ENCODE peak calls at places on chromosomes 7 and 10, in seven cellular contexts. D, Q, G, E, S, P and O are unnamed samples.
A peak's percentile ranks its signal among the peaks of the same experiment; 100 is the strongest.

GRCh38 chr10:122149607-122150505 is 121.2 kb upstream of the BTBD16 start:
- DNase-seq in D (peak; percentile 66), Q (peak; percentile 41), G (no peak), E (no peak), S (no peak), P (peak; percentile 91), O (no peak)

GRCh38 chr10:32041290-32042028 is 14.8 kb downstream of the KIF5B start:
- DNase-seq in D (no peak), Q (no peak), G (no peak), E (no peak), S (no peak), P (no peak), O (no peak)

GRCh38 chr7:45391618-45392451 is 182.3 kb upstream of the ADCY1 start:
- DNase-seq in D (no peak), Q (no peak), G (no peak), E (no peak), S (no peak), P (no peak), O (no peak)

GRCh38 chr7:128042027-128042426 is 10.8 kb upstream of the LRRC4 start:
- DNase-seq in D (no peak), Q (no peak), G (peak; percentile 57), E (no peak), S (no peak), P (no peak), O (peak; percentile 85)

GRCh38 chr10:73209705-73210104 is 37.4 kb downstream of the DNAJC9 start:
- DNase-seq in D (no peak), Q (no peak), G (no peak), E (no peak), S (no peak), P (no peak), O (no peak)

GRCh38 chr7:103702454-103702853 is 256.4 kb upstream of the SLC26A5 start:
- DNase-seq in D (no peak), Q (no peak), G (no peak), E (no peak), S (no peak), P (no peak), O (no peak)

GRCh38 chr10:65416094-65416493 is 1509.7 kb upstream of the LRRTM3 start:
- DNase-seq in D (no peak), Q (no peak), G (no peak), E (no peak), S (no peak), P (no peak), O (no peak)

GRCh38 chr10:60846173-60846572 is 67.9 kb downstream of the CDK1 start:
- DNase-seq in D (no peak), Q (no peak), G (no peak), E (no peak), S (no peak), P (no peak), O (no peak)

GRCh38 chr7:5177060-5177459 is 13.0 kb upstream of the WIPI2 start:
- DNase-seq in D (peak; percentile 62), Q (peak; percentile 30), G (peak; percentile 12), E (peak; percentile 69), S (no peak), P (peak; percentile 91), O (no peak)

GRCh38 chr7:156607332-156608175 is 33.0 kb upstream of the RNF32 start:
- DNase-seq in D (no peak), Q (no peak), G (no peak), E (peak; percentile 78), S (no peak), P (no peak), O (no peak)

GRCh38 chr7:41955475-41956243 is 252.8 kb upstream of the INHBA start:
- DNase-seq in D (peak; percentile 95), Q (peak; percentile 93), G (peak; percentile 50), E (peak; percentile 97), S (no peak), P (peak; percentile 98), O (peak; percentile 30)

GRCh38 chr7:46525876-46526275 is 604.8 kb upstream of the IGFBP3 start:
- DNase-seq in D (no peak), Q (no peak), G (no peak), E (no peak), S (no peak), P (no peak), O (no peak)

GRCh38 chr7:107386543-107386900 is 83.3 kb upstream of the GPR22 start:
- DNase-seq in D (no peak), Q (no peak), G (no peak), E (no peak), S (no peak), P (no peak), O (no peak)

GRCh38 chr10:123807444-123808035 is 84.1 kb downstream of the CPXM2 start:
- DNase-seq in D (no peak), Q (no peak), G (no peak), E (no peak), S (no peak), P (no peak), O (no peak)

GRCh38 chr7:127158659-127159058 is 94.1 kb downstream of the GRM8 start:
- DNase-seq in D (no peak), Q (no peak), G (no peak), E (no peak), S (no peak), P (no peak), O (no peak)

GRCh38 chr7:157614457-157615020 is 277.7 kb downstream of the DNAJB6 start:
- DNase-seq in D (no peak), Q (no peak), G (no peak), E (peak; percentile 64), S (no peak), P (no peak), O (no peak)

GRCh38 chr10:100346765-100347567 is at the start of gene SCD:
- DNase-seq in D (peak; percentile 73), Q (peak; percentile 60), G (peak; percentile 92), E (peak; percentile 89), S (peak; percentile 94), P (peak; percentile 91), O (peak; percentile 84)

GRCh38 chr10:1954339-1954738 is 217.0 kb upstream of the ADARB2 start:
- DNase-seq in D (no peak), Q (no peak), G (no peak), E (no peak), S (no peak), P (no peak), O (no peak)

GRCh38 chr10:74930962-74931361 is 104.6 kb downstream of the KAT6B start:
- DNase-seq in D (no peak), Q (no peak), G (no peak), E (no peak), S (no peak), P (no peak), O (no peak)

GRCh38 chr10:11404931-11405330 is 206.5 kb downstream of the USP6NL start:
- DNase-seq in D (no peak), Q (no peak), G (no peak), E (no peak), S (no peak), P (no peak), O (no peak)

GRCh38 chr10:109933984-109934565 is 10.8 kb upstream of the XPNPEP1 start:
- DNase-seq in D (no peak), Q (peak; percentile 41), G (no peak), E (no peak), S (peak; percentile 50), P (no peak), O (no peak)

GRCh38 chr10:79159141-79159619 is 90.4 kb downstream of the ZMIZ1 start:
- DNase-seq in D (peak; percentile 78), Q (no peak), G (no peak), E (no peak), S (no peak), P (peak; percentile 89), O (no peak)

GRCh38 chr10:79161557-79161956 is 92.8 kb downstream of the ZMIZ1 start:
- DNase-seq in D (no peak), Q (no peak), G (no peak), E (no peak), S (no peak), P (no peak), O (no peak)

GRCh38 chr10:79158402-79159097 is 89.8 kb downstream of the ZMIZ1 start:
- DNase-seq in D (no peak), Q (no peak), G (no peak), E (no peak), S (no peak), P (no peak), O (no peak)

GRCh38 chr10:79160191-79160590 is 91.4 kb downstream of the ZMIZ1 start:
- DNase-seq in D (no peak), Q (no peak), G (no peak), E (no peak), S (no peak), P (no peak), O (no peak)

DNA sequence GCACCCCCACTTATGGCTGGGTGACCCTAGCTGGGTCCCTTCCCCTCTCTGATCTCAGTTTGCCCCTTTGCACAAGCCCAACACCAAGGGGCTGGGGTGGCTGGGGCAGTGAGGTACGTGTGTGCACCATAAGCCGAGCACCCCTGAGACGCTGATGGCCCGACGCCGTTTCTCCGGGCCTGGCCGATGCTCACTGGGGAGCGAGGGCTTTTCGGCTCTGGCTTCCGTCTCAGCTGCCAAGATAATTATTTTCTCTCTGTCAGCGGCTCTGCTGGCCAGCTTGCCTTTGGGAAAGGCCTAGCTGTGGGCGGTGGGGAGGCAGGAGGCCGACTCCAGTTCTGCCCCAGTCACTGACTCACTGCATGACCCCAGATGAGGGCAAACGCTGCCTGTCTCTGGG is 91.0 kb downstream of the ZMIZ1 start:
- DNase-seq in D (peak; percentile 83), Q (no peak), G (no peak), E (no peak), S (no peak), P (peak; percentile 91), O (no peak)
- H3K27ac ChIP-seq in D (peak overlapping the region; percentile 80), Q (peak overlapping the region; percentile 64), G (no peak overlapping the region), E (peak overlapping the region; percentile 95), S (no peak overlapping the region), P (peak overlapping the region; percentile 92), O (no peak overlapping the region)

DNA sequence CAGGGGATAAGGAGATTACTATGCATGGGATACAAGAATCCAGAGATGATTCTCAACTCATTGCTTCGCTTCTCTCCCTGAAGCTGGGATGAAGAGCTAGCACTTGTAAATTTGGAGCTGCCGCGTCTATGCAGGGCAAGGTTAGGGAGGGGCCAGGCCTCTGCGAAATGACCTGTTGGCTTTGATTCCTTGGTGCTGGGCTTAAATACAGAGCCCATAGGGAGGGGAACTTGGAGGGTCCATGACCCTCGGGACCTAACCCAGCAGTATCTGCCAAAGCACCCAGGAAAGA is 673 bp upstream of the WNT2 start:
- DNase-seq in D (no peak), Q (no peak), G (no peak), E (no peak), S (no peak), P (no peak), O (no peak)
- H3K27ac ChIP-seq in D (no peak overlapping the region), Q (no peak overlapping the region), G (no peak overlapping the region), E (no peak overlapping the region), S (no peak overlapping the region), P (no peak overlapping the region), O (no peak overlapping the region)

GRCh38 chr7:143884978-143885559 is 16.9 kb downstream of the TCAF1 start:
- DNase-seq in D (no peak), Q (no peak), G (peak; percentile 72), E (peak; percentile 89), S (no peak), P (peak; percentile 87), O (peak; percentile 82)
- H3K27ac ChIP-seq in D (no peak overlapping the region), Q (no peak overlapping the region), G (peak overlapping the region; percentile 72), E (no peak overlapping the region), S (no peak overlapping the region), P (no peak overlapping the region), O (peak overlapping the region; percentile 75)

DNA sequence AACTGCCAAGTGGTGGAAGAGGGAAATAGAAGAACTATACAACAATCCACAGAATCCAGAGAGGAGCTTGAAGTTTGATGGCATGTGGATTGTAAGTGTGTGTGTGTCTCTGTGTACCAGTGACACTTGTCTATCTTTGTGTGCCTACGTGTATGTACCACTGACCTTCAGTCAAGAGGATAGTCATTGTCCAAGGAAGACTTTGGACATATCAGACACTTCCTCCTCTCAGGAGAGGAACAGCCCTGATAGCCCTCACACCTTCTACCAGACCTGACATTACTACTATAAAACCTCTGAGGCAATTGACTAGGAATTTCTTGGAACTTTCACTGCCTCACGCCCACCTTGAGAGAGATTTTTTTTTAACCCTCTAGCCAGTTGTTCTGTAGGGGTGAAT is 19.6 kb upstream of the MGAM2 start:
- DNase-seq in D (no peak), Q (no peak), G (no peak), E (no peak), S (no peak), P (no peak), O (no peak)
- H3K27ac ChIP-seq in D (no peak overlapping the region), Q (no peak overlapping the region), G (no peak overlapping the region), E (no peak overlapping the region), S (no peak overlapping the region), P (no peak overlapping the region), O (no peak overlapping the region)